ENCODE peak calls at places on chromosomes 16 and 17, in seven cellular contexts. U is BE2C, O is fibroblast of mammary gland, Z is fibroblast of pulmonary artery, A is A549, P is prostate gland, Q is BJ. N is an unnamed sample.

GRCh38 chr17:50270430-50271172 is 3.7 kb upstream of the TMEM92 start:
- DNase-seq in Z (peak), U (no peak), Q (no peak), O (peak), A (no peak), P (no peak), N (no peak)

GRCh38 chr17:51166987-51167931 is 1.0 kb downstream of the NME2 start:
- DNase-seq in A (peak), P (peak), U (peak), Z (peak), O (no peak), Q (no peak), N (no peak)

GRCh38 chr17:20073056-20073979 is 64.2 kb downstream of the SPECC1 start:
- DNase-seq in O (peak), Q (no peak), P (no peak), U (no peak), A (no peak), Z (peak), N (no peak)

GRCh38 chr17:81831563-81831956 is 1.5 kb downstream of the MCRIP1 start:
- DNase-seq in A (no peak), Z (no peak), U (no peak), Q (no peak), O (no peak), P (no peak), N (no peak)

GRCh38 chr16:66899945-66900688 is 18.6 kb downstream of the CDH16 start:
- DNase-seq in A (peak), Q (no peak), U (peak), P (no peak), O (peak), Z (peak), N (no peak)

GRCh38 chr17:80779336-80779735 is 212.3 kb upstream of the CHMP6 start:
- DNase-seq in Q (no peak), U (no peak), Z (no peak), A (no peak), O (no peak), P (no peak), N (no peak)

GRCh38 chr16:72427786-72428480 is 256.0 kb upstream of the PMFBP1 start:
- DNase-seq in U (no peak), O (no peak), P (no peak), Q (no peak), A (no peak), Z (no peak), N (no peak)

GRCh38 chr16:69186642-69187386 is at the start of gene SNTB2:
- DNase-seq in Z (peak), O (peak), Q (no peak), P (peak), U (peak), A (peak), N (no peak)

GRCh38 chr16:84479716-84480450 is 24.6 kb downstream of the MEAK7 start:
- DNase-seq in A (no peak), O (no peak), Q (no peak), Z (no peak), P (no peak), U (no peak), N (no peak)

GRCh38 chr16:70689035-70689969 is 3.4 kb upstream of the MTSS2 start:
- DNase-seq in Q (no peak), A (no peak), Z (no peak), P (peak), O (no peak), U (no peak), N (no peak)

GRCh38 chr17:35748323-35748960 is 4.6 kb downstream of the GAS2L2 start:
- DNase-seq in P (no peak), A (no peak), O (no peak), U (peak), Z (no peak), Q (no peak), N (no peak)

GRCh38 chr17:77315551-77316190 is 174.9 kb downstream of the SEC14L1 start:
- DNase-seq in P (no peak), Z (no peak), Q (no peak), U (peak), O (peak), A (no peak), N (no peak)

GRCh38 chr17:41906465-41907184 is 12.1 kb downstream of the ACLY start:
- DNase-seq in Z (peak), Q (no peak), P (no peak), O (peak), U (peak), A (peak), N (no peak)

GRCh38 chr17:10155334-10156081 is 42.9 kb downstream of the GAS7 start:
- DNase-seq in A (no peak), U (no peak), Q (no peak), Z (no peak), P (no peak), O (peak), N (no peak)

GRCh38 chr17:78847052-78847451 is 6.4 kb upstream of the USP36 start:
- DNase-seq in Z (no peak), U (no peak), A (no peak), Q (no peak), O (no peak), P (no peak), N (no peak)

GRCh38 chr16:50102046-50102756 is 36.4 kb downstream of the HEATR3 start:
- DNase-seq in Q (peak), Z (peak), A (no peak), U (no peak), O (peak), P (no peak), N (no peak)

GRCh38 chr16:68227183-68227793 is 8.6 kb downstream of the ESRP2 start:
- DNase-seq in A (no peak), O (no peak), P (no peak), Q (no peak), U (no peak), Z (no peak), N (no peak)

GRCh38 chr16:22324787-22325597 is 27.8 kb downstream of the POLR3E start:
- DNase-seq in O (peak), P (no peak), Z (no peak), Q (no peak), A (no peak), U (no peak), N (no peak)

GRCh38 chr16:47029724-47030123 is 56.2 kb upstream of the DNAJA2 start:
- DNase-seq in Z (no peak), O (no peak), U (no peak), P (no peak), Q (no peak), A (no peak), N (no peak)

GRCh38 chr16:11689031-11689840 is 21.0 kb downstream of the SNN start:
- DNase-seq in O (peak), A (no peak), Z (no peak), Q (no peak), U (no peak), P (no peak), N (no peak)

GRCh38 chr17:7523033-7523432 is 25.8 kb upstream of the TNFSF12 start:
- DNase-seq in Z (peak), U (no peak), Q (no peak), O (peak), A (peak), P (no peak), N (no peak)

GRCh38 chr16:8391219-8391757 is 199.0 kb downstream of the TMEM114 start:
- DNase-seq in P (no peak), O (no peak), A (peak), U (no peak), Z (no peak), Q (no peak), N (no peak)

GRCh38 chr17:42251115-42251514 is 25.1 kb downstream of the STAT5B start:
- DNase-seq in A (peak), O (peak), P (no peak), Z (peak), U (no peak), Q (no peak), N (no peak)

GRCh38 chr16:8982816-8983215 is 19.1 kb upstream of the USP7 start:
- DNase-seq in U (no peak), A (no peak), Z (no peak), Q (no peak), O (no peak), P (no peak), N (no peak)

GRCh38 chr17:77147357-77147801 is 6.6 kb downstream of the SEC14L1 start:
- DNase-seq in U (no peak), Q (no peak), A (no peak), P (no peak), Z (no peak), O (no peak), N (no peak)

GRCh38 chr16:50025544-50025931 is 513 bp downstream of the CNEP1R1 start:
- DNase-seq in A (no peak), Q (no peak), O (no peak), P (no peak), U (no peak), Z (no peak), N (no peak)

GRCh38 chr16:10881479-10882030 is 4.6 kb downstream of the CIITA start:
- DNase-seq in A (no peak), Z (no peak), P (no peak), Q (no peak), O (no peak), U (no peak), N (no peak)

GRCh38 chr17:59848778-59849177 is 44.0 kb downstream of the TUBD1 start:
- DNase-seq in P (no peak), U (no peak), Z (peak), Q (no peak), A (no peak), O (peak), N (no peak)

DNA sequence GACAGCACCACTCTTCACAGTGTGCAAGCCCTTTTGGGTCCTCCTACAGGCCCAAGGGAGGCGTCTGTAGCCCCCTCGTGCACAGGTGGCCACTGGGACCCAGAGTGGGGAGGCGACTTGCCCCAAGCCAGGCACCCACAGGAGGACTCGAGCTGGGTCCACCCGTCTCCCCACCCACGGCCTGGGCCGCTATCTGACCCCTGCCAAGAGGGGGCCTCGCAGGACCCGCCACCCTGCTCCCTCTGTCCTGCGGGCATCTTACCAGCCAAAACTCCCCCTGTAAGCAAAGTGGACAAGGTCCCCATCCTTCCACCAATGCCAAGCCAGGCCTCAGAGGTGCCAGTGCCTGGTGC is 31.1 kb downstream of the CNGB1 start:
- DNase-seq in O (no peak), A (no peak), Z (no peak), P (no peak), Q (no peak), U (no peak), N (no peak)
- TF ChIP-seq CTCF in O (no peak), A (no peak), Z (no peak), P (no peak), Q (no peak), U (no peak), N (no peak)

DNA sequence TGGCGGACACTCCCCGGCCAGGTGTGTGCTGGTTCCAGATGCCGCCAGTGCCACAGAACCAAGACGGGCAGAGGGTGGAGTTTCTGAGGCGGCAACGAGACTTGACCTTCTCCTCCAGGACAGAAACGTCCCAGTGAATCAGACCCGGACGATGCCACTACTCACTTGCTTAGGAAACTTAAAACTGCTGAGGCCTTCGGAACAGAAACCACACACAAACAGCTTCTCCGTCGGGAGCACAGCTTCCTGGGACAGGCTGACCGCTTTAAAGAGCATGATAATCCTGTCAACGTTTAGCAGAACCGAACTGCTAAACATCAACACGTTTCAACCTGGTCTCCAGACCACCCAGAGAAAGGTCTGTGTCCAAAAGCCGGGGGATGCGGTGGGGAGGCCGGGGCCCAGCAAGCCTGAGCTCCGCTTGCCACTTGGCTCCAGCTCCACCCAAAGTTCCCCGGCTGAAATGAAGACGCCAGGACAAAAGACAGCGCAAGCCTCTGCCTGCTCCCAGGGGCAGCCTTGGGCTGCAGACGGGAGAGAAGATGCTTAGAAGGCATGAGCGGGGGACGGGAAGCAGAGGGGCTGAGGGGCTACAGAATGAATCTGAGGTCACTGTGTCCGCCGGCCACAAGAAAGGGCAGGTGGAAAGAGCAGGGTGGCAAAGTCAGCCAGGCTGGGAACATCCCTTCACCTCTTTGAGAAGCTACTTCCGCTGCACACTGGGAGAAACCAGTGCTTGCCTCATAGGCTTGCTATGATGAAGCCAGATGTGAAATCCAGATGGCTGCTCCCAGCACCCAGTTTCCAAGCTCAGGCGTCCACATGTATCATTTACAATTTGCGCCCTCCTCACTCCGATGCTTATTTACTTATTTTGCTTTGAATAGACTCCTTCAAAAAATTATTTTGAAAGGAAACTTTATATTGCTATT is 68.9 kb downstream of the MRM3 start:
- DNase-seq in U (no peak), A (no peak), P (no peak), Q (no peak), O (peak), Z (peak), N (no peak)
- H3K4me3 ChIP-seq in U (no peak), A (no peak), P (no peak), Q (peak), O (no peak), Z (no peak), N (no peak)

GRCh38 chr17:58436805-58437239 is 19.5 kb upstream of the RNF43 start:
- DNase-seq in P (no peak), Z (no peak), O (no peak), Q (no peak), A (no peak), U (no peak), N (no peak)

GRCh38 chr17:58427807-58428206 is 10.5 kb upstream of the RNF43 start:
- DNase-seq in Q (no peak), U (no peak), A (no peak), Z (no peak), P (no peak), O (no peak), N (no peak)

DNA sequence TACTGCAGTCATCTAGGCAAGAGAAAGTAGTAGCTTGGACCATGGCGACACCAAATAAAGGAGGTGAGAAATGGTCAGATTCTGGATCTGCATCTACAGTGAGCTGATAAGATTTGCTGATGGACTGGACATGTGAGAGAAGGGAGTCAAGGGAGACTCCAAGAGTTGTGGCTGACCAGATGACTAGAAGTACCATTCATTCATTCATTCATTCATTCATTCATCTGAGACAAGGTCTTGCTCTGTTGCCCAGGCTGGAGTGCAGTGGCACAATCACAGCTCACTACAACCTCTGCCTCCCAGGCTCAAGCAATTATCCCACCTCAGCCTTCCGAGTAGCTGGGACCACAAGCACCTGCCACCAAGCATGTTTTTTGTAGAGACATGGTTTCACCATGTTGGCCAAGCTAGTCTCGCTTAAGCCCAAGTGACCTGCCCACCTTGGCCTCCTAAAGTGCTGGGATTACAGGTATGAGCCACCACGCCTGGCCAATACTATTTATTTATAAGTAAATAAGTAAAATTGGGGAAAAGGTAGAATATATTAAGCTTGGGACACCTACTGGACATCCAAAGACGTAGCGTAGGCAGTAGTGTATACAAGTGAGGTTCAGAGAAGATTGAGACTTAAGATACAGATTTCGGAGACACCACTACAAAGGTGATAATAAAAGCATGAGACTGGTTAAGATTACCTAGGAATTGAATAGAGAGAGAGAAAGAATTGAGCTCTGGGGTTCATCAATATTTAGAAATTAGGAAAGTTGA is 15.7 kb upstream of the RNF43 start:
- DNase-seq in Z (no peak), P (no peak), Q (no peak), U (no peak), A (no peak), O (no peak), N (no peak)
- TF ChIP-seq CTCF in Z (no peak), P (no peak), Q (no peak), U (no peak), A (no peak), O (no peak), N (peak)

DNA sequence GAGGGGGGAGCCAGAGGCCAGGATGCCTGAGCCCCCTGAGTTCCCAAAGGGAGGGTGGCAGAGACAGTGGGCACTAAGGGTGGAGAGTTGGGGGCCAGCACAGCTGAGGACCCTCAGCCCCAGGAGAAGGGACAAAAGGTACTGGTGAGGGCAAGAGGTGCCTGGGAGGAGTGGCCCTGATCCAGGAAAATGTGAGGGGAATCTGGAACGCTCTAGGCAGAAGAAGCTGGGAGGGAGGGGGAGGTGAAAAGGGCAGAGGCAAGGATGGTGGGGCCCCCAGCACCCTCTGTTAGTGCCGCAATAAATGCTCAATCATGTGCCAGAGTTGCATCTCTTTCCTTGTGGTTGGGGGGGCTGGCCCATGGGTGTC is 1.1 kb downstream of the TCAP start:
- DNase-seq in P (no peak), Q (no peak), O (no peak), U (no peak), Z (no peak), A (peak), N (no peak)
- H3K4me3 ChIP-seq in P (no peak), Q (no peak), O (no peak), U (no peak), Z (no peak), A (no peak), N (no peak)

N was measured in LNCaP clone FGC.